ENCODE peak calls at places on chromosomes 7 and 10, in seven cellular contexts. T is testis, J is RWPE1, D is tibial artery, L is upper lobe of right lung, B is transverse colon, K is left lung. S is an unnamed sample.

GRCh38 chr10:132642732-132643008 is 105.1 kb downstream of the INPP5A start:
- DNase-seq in K (peak), J (no peak), D (no peak), T (no peak), L (no peak), B (no peak), S (no peak)

GRCh38 chr10:127020260-127020659 is 115.0 kb downstream of the DOCK1 start:
- DNase-seq in L (no peak), B (no peak), T (no peak), D (no peak), K (peak), J (no peak), S (no peak)

GRCh38 chr10:30231071-30231652 is 117.9 kb downstream of the MTPAP start:
- DNase-seq in B (no peak), D (no peak), T (no peak), L (no peak), J (no peak), K (no peak), S (no peak)

GRCh38 chr7:67018940-67019339 is 22.3 kb downstream of the TYW1 start:
- DNase-seq in T (no peak), J (no peak), D (no peak), L (no peak), B (no peak), K (no peak), S (no peak)

GRCh38 chr10:130121486-130122079 is 11.0 kb upstream of the C10orf143 start:
- DNase-seq in B (no peak), J (no peak), D (no peak), K (no peak), T (no peak), L (peak), S (no peak)

GRCh38 chr7:25989140-25989705 is 162.8 kb upstream of the NFE2L3 start:
- DNase-seq in D (no peak), J (no peak), K (no peak), T (no peak), B (peak), L (no peak), S (no peak)

GRCh38 chr7:143046334-143046935 is 5.7 kb upstream of the OR6V1 start:
- DNase-seq in L (no peak), K (no peak), D (no peak), T (no peak), B (no peak), J (no peak), S (no peak)

GRCh38 chr7:33118383-33118782 is 9.2 kb upstream of the RP9 start:
- DNase-seq in K (no peak), J (no peak), D (no peak), L (no peak), T (no peak), B (no peak), S (no peak)

GRCh38 chr10:80664071-80664680 is 126.5 kb downstream of the SH2D4B start:
- DNase-seq in B (peak), T (peak), D (peak), K (peak), L (peak), J (peak), S (peak)

GRCh38 chr7:12458520-12459131 is 55.0 kb upstream of the VWDE start:
- DNase-seq in B (no peak), K (no peak), D (no peak), T (no peak), L (no peak), J (peak), S (no peak)

GRCh38 chr10:120732067-120732466 is 119.1 kb upstream of the WDR11 start:
- DNase-seq in B (no peak), T (no peak), D (no peak), J (peak), L (no peak), K (no peak), S (no peak)

GRCh38 chr7:40003586-40003985 is 53.5 kb downstream of the CDK13 start:
- DNase-seq in J (no peak), D (no peak), T (no peak), L (no peak), B (no peak), K (no peak), S (no peak)

GRCh38 chr7:158024881-158025280 is 562.7 kb downstream of the PTPRN2 start:
- DNase-seq in L (peak), B (no peak), K (peak), T (no peak), J (no peak), D (peak), S (no peak)

GRCh38 chr7:127946847-127947246 is 84.4 kb downstream of the LRRC4 start:
- DNase-seq in L (no peak), J (no peak), K (no peak), T (no peak), B (no peak), D (no peak), S (no peak)

GRCh38 chr7:143882020-143882610 is 19.9 kb downstream of the TCAF1 start:
- DNase-seq in B (peak), K (peak), L (no peak), T (peak), D (peak), J (no peak), S (no peak)

GRCh38 chr7:111953611-111954010 is 252.6 kb downstream of the DOCK4 start:
- DNase-seq in K (no peak), D (no peak), J (peak), L (no peak), T (peak), B (no peak), S (no peak)

GRCh38 chr7:29328050-29328449 is 133.5 kb downstream of the CHN2 start:
- DNase-seq in B (no peak), K (no peak), L (no peak), D (no peak), T (no peak), J (no peak), S (no peak)

GRCh38 chr10:132030898-132031463 is 34.8 kb upstream of the JAKMIP3 start:
- DNase-seq in T (no peak), B (no peak), L (peak), K (no peak), D (no peak), J (no peak), S (no peak)

GRCh38 chr10:1151071-1152033 is 95.2 kb downstream of the WDR37 start:
- DNase-seq in L (peak), T (peak), K (no peak), B (no peak), J (no peak), D (no peak), S (no peak)

GRCh38 chr10:101012525-101013364 is 13.1 kb downstream of the LZTS2 start:
- DNase-seq in D (peak), K (peak), L (peak), B (peak), T (peak), J (peak), S (peak)
- TF ChIP-seq CTCF in D (peak), K (peak), L (peak), B (peak), T (peak), J (peak), S (peak)

DNA sequence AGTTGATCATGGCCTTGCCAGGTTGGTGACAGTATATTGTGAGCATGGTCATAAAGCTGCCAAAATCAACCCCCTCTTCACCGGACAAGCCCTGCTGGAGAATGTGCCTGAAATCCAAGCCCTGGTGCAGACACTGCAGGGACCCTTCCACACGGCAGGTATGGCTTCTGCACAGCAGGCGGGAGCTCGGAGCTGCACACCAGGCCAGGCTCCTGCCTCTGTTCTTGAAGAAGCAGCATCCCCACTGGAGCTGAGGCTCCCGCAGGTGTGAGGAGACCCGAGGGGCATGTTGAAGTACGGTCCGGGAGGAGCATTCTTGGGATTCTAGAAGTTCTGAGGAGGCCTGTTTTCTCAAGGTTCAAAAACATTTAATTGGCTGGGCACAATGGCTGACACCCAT is 12.7 kb downstream of the DHTKD1 start:
- DNase-seq in D (no peak), T (no peak), K (no peak), L (no peak), B (no peak), J (no peak), S (no peak)
- H3K27ac ChIP-seq in D (no peak), T (no peak), K (no peak), L (no peak), B (no peak), J (peak), S (no peak)

DNA sequence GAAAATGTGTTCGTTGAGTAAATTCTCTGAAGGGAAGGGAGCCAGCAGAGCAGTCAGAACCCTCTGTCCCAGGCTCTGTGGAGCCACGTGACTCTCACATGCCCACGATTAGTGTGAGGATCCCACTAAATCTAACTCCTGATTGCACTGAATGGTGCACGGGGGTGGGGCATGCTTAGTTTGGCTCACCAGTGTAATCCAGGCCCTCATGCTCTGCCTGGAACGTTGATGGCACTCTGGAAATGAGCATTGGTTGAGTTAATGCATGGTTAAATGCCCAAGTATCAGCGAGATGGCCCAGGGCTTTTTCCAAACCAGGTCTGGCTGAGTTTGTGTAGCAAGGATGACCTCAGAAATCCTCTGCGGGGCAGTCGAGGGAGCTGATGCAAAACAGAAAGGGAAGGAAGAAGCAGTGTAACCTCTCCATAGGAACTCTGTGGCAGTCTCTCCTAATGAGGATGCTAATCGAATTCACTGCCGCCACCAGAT is 98.3 kb downstream of the C10orf105 start:
- DNase-seq in B (no peak), T (peak), L (no peak), K (no peak), J (no peak), D (peak), S (no peak)
- TF ChIP-seq CTCF in B (no peak), T (no peak), L (no peak), K (no peak), J (no peak), D (no peak), S (no peak)

DNA sequence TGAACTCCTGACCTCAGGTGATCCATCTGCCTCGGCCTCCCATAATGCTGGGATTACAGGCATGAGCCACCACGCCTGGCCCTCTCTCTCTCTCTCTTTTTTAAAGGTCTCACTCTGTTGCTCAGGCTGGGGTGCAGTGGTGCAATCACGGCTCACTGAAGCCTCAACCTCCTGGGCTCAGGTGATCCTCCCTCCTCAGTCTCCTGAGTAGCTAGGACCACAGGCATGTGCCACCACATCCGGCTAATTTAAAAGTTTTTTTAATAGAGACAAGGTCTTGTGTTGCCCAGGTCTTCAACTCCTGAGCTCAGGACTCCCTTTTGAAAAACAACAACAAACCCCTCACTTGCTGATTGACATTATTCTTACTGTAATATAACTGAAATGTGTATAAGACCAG is 11.6 kb downstream of the PALD1 start:
- DNase-seq in J (no peak), D (no peak), T (no peak), K (no peak), B (no peak), L (no peak), S (no peak)
- H3K27ac ChIP-seq in J (no peak), D (no peak), T (no peak), K (no peak), B (no peak), L (no peak), S (no peak)

GRCh38 chr10:106402455-106402854 is 762.1 kb downstream of the SORCS1 start:
- DNase-seq in D (no peak), K (no peak), L (no peak), B (no peak), J (no peak), T (no peak), S (no peak)

GRCh38 chr10:106396192-106396591 is 768.3 kb downstream of the SORCS1 start:
- DNase-seq in L (no peak), D (no peak), B (no peak), K (no peak), J (no peak), T (no peak), S (no peak)

GRCh38 chr10:106399112-106399511 is 765.4 kb downstream of the SORCS1 start:
- DNase-seq in J (no peak), B (no peak), L (no peak), D (no peak), T (no peak), K (no peak), S (no peak)

GRCh38 chr10:106401967-106402366 is 762.5 kb downstream of the SORCS1 start:
- DNase-seq in K (no peak), T (no peak), D (no peak), B (no peak), J (no peak), L (no peak), S (no peak)

GRCh38 chr10:106401161-106401560 is 763.3 kb downstream of the SORCS1 start:
- DNase-seq in T (no peak), J (peak), B (no peak), K (no peak), L (no peak), D (no peak), S (no peak)
- TF ChIP-seq CTCF in T (no peak), J (no peak), B (no peak), K (no peak), L (no peak), D (no peak), S (no peak)

DNA sequence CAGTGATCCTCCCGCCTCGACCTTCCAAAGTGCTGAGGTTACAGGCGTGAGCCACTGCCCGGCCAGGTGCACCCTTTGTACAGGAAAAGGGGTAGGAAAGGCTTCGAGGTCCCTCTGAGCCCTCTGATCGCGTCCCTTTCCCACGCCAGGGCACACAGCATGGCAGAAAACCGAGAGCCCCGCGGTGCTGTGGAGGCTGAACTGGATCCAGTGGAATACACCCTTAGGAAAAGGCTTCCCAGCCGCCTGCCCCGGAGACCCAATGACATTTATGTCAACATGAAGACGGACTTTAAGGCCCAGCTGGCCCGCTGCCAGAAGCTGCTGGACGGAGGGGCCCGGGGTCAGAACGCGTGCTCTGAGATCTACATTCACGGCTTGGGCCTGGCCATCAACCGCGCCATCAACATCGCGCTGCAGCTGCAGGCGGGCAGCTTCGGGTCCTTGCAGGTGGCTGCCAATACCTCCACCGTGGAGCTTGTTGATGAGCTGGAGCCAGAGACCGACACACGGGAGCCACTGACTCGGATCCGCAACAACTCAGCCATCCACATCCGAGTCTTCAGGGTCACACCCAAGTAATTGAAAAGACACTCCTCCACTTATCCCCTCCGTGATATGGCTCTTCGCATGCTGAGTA is 871 bp downstream of the POP7 start:
- DNase-seq in B (no peak), L (no peak), D (no peak), K (no peak), T (no peak), J (no peak), S (no peak)
- H3K27ac ChIP-seq in B (peak), L (peak), D (peak), K (no peak), T (no peak), J (peak), S (peak)